ENCODE peak calls at places on chromosomes 2 and 18, in nine cellular contexts. E, I, W, D, A, B, G, O and Q are unnamed samples. For H3K4me1, the result is how much of the 10 kb centered on the place peaks cover.

GRCh38 chr18:63788447-63789096 is 13.4 kb downstream of the SERPINB7 start:
- DNase-seq in E (no peak), I (no peak), W (no peak), D (no peak), A (no peak), B (no peak), G (no peak), O (peak), Q (no peak)

GRCh38 chr18:54181856-54182612 is 42.4 kb downstream of the MBD2 start:
- DNase-seq in E (no peak), I (no peak), W (no peak), D (no peak), A (no peak), B (no peak), G (no peak), O (peak), Q (no peak)

GRCh38 chr2:46230115-46230571 is 67.1 kb upstream of the EPAS1 start:
- DNase-seq in E (peak), I (peak), W (no peak), D (no peak), A (peak), B (peak), G (no peak), O (no peak), Q (peak)

GRCh38 chr2:102336502-102336945 is 19.1 kb upstream of the IL18R1 start:
- DNase-seq in E (no peak), I (peak), W (no peak), D (no peak), A (no peak), B (no peak), G (no peak), O (peak), Q (no peak)

GRCh38 chr18:13382990-13383821 is 164.6 kb downstream of the LDLRAD4 start:
- DNase-seq in E (no peak), I (no peak), W (no peak), D (no peak), A (no peak), B (peak), G (no peak), O (no peak), Q (no peak)

GRCh38 chr18:40124107-40124506 is 1830.9 kb upstream of the PIK3C3 start:
- DNase-seq in E (no peak), I (no peak), W (no peak), D (no peak), A (no peak), B (no peak), G (no peak), O (peak), Q (no peak)

GRCh38 chr2:26630669-26631360 is 10.4 kb downstream of the CIB4 start:
- DNase-seq in E (no peak), I (no peak), W (no peak), D (no peak), A (no peak), B (peak), G (no peak), O (peak), Q (no peak)

GRCh38 chr2:2516386-2516785 is 185.3 kb upstream of the MYT1L start:
- DNase-seq in E (no peak), I (no peak), W (no peak), D (no peak), A (no peak), B (no peak), G (no peak), O (no peak), Q (no peak)

GRCh38 chr2:86790828-86791561 is at the start of gene CD8A:
- DNase-seq in E (peak), I (no peak), W (no peak), D (peak), A (no peak), B (peak), G (peak), O (no peak), Q (no peak)

GRCh38 chr18:75799449-75800330 is 372.2 kb upstream of the SMIM21 start:
- DNase-seq in E (no peak), I (no peak), W (no peak), D (no peak), A (no peak), B (no peak), G (no peak), O (no peak), Q (no peak)

GRCh38 chr2:62334440-62335058 is 138.6 kb downstream of the B3GNT2 start:
- DNase-seq in E (no peak), I (no peak), W (no peak), D (no peak), A (no peak), B (no peak), G (no peak), O (no peak), Q (no peak)

GRCh38 chr2:205865794-205866490 is 183.6 kb downstream of the NRP2 start:
- DNase-seq in E (no peak), I (no peak), W (no peak), D (no peak), A (no peak), B (no peak), G (no peak), O (peak), Q (no peak)

GRCh38 chr2:19654310-19655090 is 247.3 kb downstream of the TTC32 start:
- DNase-seq in E (no peak), I (no peak), W (no peak), D (no peak), A (no peak), B (no peak), G (no peak), O (no peak), Q (no peak)

GRCh38 chr2:159030674-159031380 is 62.4 kb downstream of the TANC1 start:
- DNase-seq in E (no peak), I (peak), W (no peak), D (no peak), A (peak), B (peak), G (peak), O (peak), Q (no peak)

GRCh38 chr2:142707318-142707717 is 170.1 kb upstream of the KYNU start:
- DNase-seq in E (no peak), I (no peak), W (no peak), D (no peak), A (no peak), B (peak), G (no peak), O (no peak), Q (no peak)

GRCh38 chr18:48834421-48835011 is 116.2 kb downstream of the SMAD7 start:
- DNase-seq in E (peak), I (peak), W (no peak), D (peak), A (peak), B (peak), G (peak), O (peak), Q (peak)

GRCh38 chr2:120771556-120772208 is 36.0 kb downstream of the GLI2 start:
- DNase-seq in E (no peak), I (peak), W (no peak), D (no peak), A (peak), B (peak), G (no peak), O (peak), Q (no peak)

GRCh38 chr2:83054751-83055150 is 1404.3 kb downstream of the SUCLG1 start:
- DNase-seq in E (no peak), I (no peak), W (no peak), D (no peak), A (no peak), B (no peak), G (no peak), O (no peak), Q (no peak)

GRCh38 chr2:240217431-240218301 is 77.2 kb upstream of the OTOS start:
- DNase-seq in E (no peak), I (no peak), W (no peak), D (no peak), A (no peak), B (peak), G (no peak), O (no peak), Q (no peak)

GRCh38 chr2:241218131-241219029 is 29.9 kb downstream of the ANO7 start:
- DNase-seq in E (no peak), I (peak), W (peak), D (peak), A (peak), B (peak), G (no peak), O (peak), Q (peak)

GRCh38 chr2:109320195-109320935 is 191.4 kb downstream of the SH3RF3 start:
- DNase-seq in E (no peak), I (no peak), W (no peak), D (no peak), A (no peak), B (no peak), G (no peak), O (no peak), Q (no peak)

GRCh38 chr18:70322928-70323327 is 34.1 kb downstream of the SOCS6 start:
- DNase-seq in E (no peak), I (no peak), W (no peak), D (no peak), A (no peak), B (no peak), G (no peak), O (peak), Q (no peak)

GRCh38 chr2:220572385-220572784 is 945.0 kb downstream of the SLC4A3 start:
- DNase-seq in E (no peak), I (no peak), W (no peak), D (no peak), A (no peak), B (no peak), G (no peak), O (peak), Q (no peak)

GRCh38 chr2:196823750-196824149 is 14.6 kb upstream of the C2orf66 start:
- DNase-seq in E (no peak), I (no peak), W (no peak), D (no peak), A (no peak), B (no peak), G (no peak), O (peak), Q (no peak)

GRCh38 chr18:62420513-62421209 is 95.6 kb downstream of the TNFRSF11A start:
- DNase-seq in E (peak), I (no peak), W (peak), D (peak), A (no peak), B (no peak), G (peak), O (peak), Q (peak)

GRCh38 chr18:35118641-35119040 is 77.4 kb downstream of the MAPRE2 start:
- DNase-seq in E (no peak), I (no peak), W (no peak), D (no peak), A (no peak), B (no peak), G (no peak), O (no peak), Q (no peak)

DNA sequence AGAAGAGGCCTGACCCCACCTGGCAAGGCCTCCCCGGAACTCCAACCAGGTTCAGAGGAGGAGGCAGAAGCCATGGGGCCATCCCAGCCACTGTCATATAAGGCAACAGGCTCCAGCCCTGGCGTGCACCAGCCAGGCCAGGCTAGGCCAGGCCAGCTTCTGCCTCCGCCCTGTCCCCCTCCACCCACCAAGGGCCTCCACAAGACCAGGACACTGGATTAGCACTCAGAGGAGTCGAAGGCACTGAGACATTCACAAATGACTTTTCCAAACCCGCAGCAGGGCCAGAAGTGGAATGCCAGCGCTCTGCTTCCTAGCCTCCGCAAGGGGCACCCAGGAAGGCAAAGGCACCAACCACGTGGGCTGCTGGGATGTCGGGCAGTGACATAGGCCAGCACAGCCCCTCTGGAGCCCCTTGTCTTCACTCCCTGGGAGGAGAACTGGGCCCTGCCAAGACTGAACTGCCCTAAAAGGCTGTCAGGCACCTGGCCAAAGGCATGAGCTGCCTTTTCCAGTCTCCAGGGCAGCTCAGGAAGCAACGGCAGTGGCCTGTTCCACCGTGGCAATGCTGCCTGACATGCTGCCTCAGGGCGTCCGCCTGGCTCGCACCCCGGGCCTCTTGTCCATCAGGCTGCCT is 37.6 kb upstream of the SEMA4C start:
- DNase-seq in E (no peak), I (peak), W (no peak), D (no peak), A (peak), B (peak), G (no peak), O (no peak), Q (no peak)
- H3K27ac ChIP-seq in E (no peak), I (peak), W (no peak), D (peak), A (peak), B (peak), G (peak), O (no peak), Q (no peak)

GRCh38 chr2:98515571-98515927 is 70.9 kb downstream of the INPP4A start:
- DNase-seq in E (no peak), I (no peak), W (no peak), D (no peak), A (no peak), B (peak), G (no peak), O (no peak), Q (no peak)

GRCh38 chr2:98512699-98513098 is 68.0 kb downstream of the INPP4A start:
- DNase-seq in E (no peak), I (no peak), W (no peak), D (no peak), A (no peak), B (no peak), G (no peak), O (no peak), Q (no peak)

GRCh38 chr2:98514879-98515570 is 70.4 kb downstream of the INPP4A start:
- DNase-seq in E (no peak), I (no peak), W (no peak), D (peak), A (no peak), B (no peak), G (no peak), O (peak), Q (no peak)

GRCh38 chr2:98511981-98512380 is 67.3 kb downstream of the INPP4A start:
- DNase-seq in E (no peak), I (no peak), W (no peak), D (no peak), A (no peak), B (no peak), G (no peak), O (no peak), Q (no peak)

GRCh38 chr2:98514096-98514639 is 69.5 kb downstream of the INPP4A start:
- DNase-seq in E (no peak), I (no peak), W (no peak), D (no peak), A (no peak), B (peak), G (no peak), O (no peak), Q (no peak)
- H3K4me1 ChIP-seq in E (half or more), I (under half), W (half or more), D (half or more), A (under half), B (under half), G (under half), O (under half), Q (under half)

GRCh38 chr2:104945211-104945610 is 91.3 kb downstream of the POU3F3 start:
- DNase-seq in E (no peak), I (no peak), W (no peak), D (no peak), A (no peak), B (no peak), G (no peak), O (no peak), Q (no peak)
- H3K27ac ChIP-seq in E (no peak), I (no peak), W (no peak), D (no peak), A (no peak), B (no peak), G (no peak), O (no peak), Q (no peak)

GRCh38 chr2:134304726-134305509 is 51.0 kb downstream of the MGAT5 start:
- DNase-seq in E (no peak), I (no peak), W (no peak), D (no peak), A (no peak), B (no peak), G (peak), O (no peak), Q (no peak)
- H3K4me1 ChIP-seq in E (under half), I (under half), W (under half), D (under half), A (half or more), B (under half), G (under half), O (under half), Q (under half)